ENCODE peak calls at places on chromosomes 1 and 21, in seven cellular contexts. Q is activated naive CD4-positive, alpha-beta T cell treated with anti-CD3 and anti-CD28 coated beads, Interleukin-2, amount 10 ng/mL, durations not matched to agents 7 days and 5 days; S is nucleus accumbens; P is left lung; M is MCF 10A; C is CD4-positive, alpha-beta memory T cell; D is Daoy. V is an unnamed sample.

GRCh38 chr1:22625262-22625925 is 11.0 kb upstream of the C1QA start:
- DNase-seq in Q (no peak), S (no peak), P (no peak), M (peak), C (no peak), D (peak), V (no peak)

GRCh38 chr1:232880354-232880753 is 70.1 kb upstream of the NTPCR start:
- DNase-seq in Q (peak), S (no peak), P (no peak), M (peak), C (no peak), D (peak), V (peak)

GRCh38 chr21:36847189-36847588 is 119.3 kb downstream of the HLCS start:
- DNase-seq in Q (no peak), S (no peak), P (no peak), M (peak), C (no peak), D (peak), V (no peak)

GRCh38 chr1:203649551-203650011 is 22.9 kb downstream of the ATP2B4 start:
- DNase-seq in Q (peak), S (no peak), P (no peak), M (peak), C (peak), D (no peak), V (no peak)

GRCh38 chr1:182795563-182796228 is 6.1 kb downstream of the NPL start:
- DNase-seq in Q (no peak), S (no peak), P (no peak), M (no peak), C (no peak), D (no peak), V (no peak)

GRCh38 chr1:45328680-45329079 is 2.0 kb downstream of the HPDL start:
- DNase-seq in Q (no peak), S (no peak), P (no peak), M (no peak), C (no peak), D (no peak), V (no peak)

GRCh38 chr1:115118086-115118485 is 28.8 kb upstream of the TSPAN2 start:
- DNase-seq in Q (no peak), S (no peak), P (no peak), M (no peak), C (no peak), D (no peak), V (no peak)

GRCh38 chr1:180636138-180636537 is 4.3 kb downstream of the XPR1 start:
- DNase-seq in Q (no peak), S (no peak), P (no peak), M (peak), C (no peak), D (no peak), V (no peak)

GRCh38 chr1:42730988-42731387 is 9.0 kb downstream of the CLDN19 start:
- DNase-seq in Q (peak), S (no peak), P (no peak), M (peak), C (no peak), D (no peak), V (no peak)

GRCh38 chr1:68141801-68142440 is 90.4 kb downstream of the WLS start:
- DNase-seq in Q (no peak), S (no peak), P (no peak), M (no peak), C (no peak), D (peak), V (no peak)

GRCh38 chr21:27108228-27108627 is 141.3 kb upstream of the ADAMTS5 start:
- DNase-seq in Q (no peak), S (no peak), P (no peak), M (no peak), C (no peak), D (peak), V (no peak)

GRCh38 chr1:41474490-41475271 is 9.8 kb downstream of the EDN2 start:
- DNase-seq in Q (no peak), S (peak), P (no peak), M (no peak), C (no peak), D (peak), V (no peak)

GRCh38 chr1:25245809-25246599 is 1.2 kb downstream of the RSRP1 start:
- DNase-seq in Q (no peak), S (no peak), P (no peak), M (peak), C (no peak), D (no peak), V (no peak)

GRCh38 chr21:33552093-33552998 is 9.5 kb downstream of the SON start:
- DNase-seq in Q (no peak), S (no peak), P (no peak), M (no peak), C (peak), D (no peak), V (no peak)

GRCh38 chr1:89363638-89364536 is at the start of gene GBP6:
- DNase-seq in Q (no peak), S (no peak), P (no peak), M (peak), C (no peak), D (peak), V (no peak)

GRCh38 chr1:169260478-169260877 is 107.1 kb downstream of the NME7 start:
- DNase-seq in Q (no peak), S (no peak), P (no peak), M (no peak), C (no peak), D (no peak), V (no peak)

GRCh38 chr1:150836129-150836773 is 28.2 kb upstream of the CTSK start:
- DNase-seq in Q (no peak), S (no peak), P (no peak), M (no peak), C (no peak), D (no peak), V (no peak)

GRCh38 chr1:150661156-150661555 is 31.7 kb upstream of the ENSA start:
- DNase-seq in Q (no peak), S (no peak), P (no peak), M (peak), C (no peak), D (no peak), V (no peak)

GRCh38 chr1:112697781-112698201 is 9.1 kb downstream of the RHOC start:
- DNase-seq in Q (no peak), S (no peak), P (no peak), M (no peak), C (no peak), D (no peak), V (no peak)

GRCh38 chr1:33560680-33561079 is 88.2 kb downstream of the ZSCAN20 start:
- DNase-seq in Q (no peak), S (no peak), P (no peak), M (no peak), C (no peak), D (no peak), V (no peak)

GRCh38 chr1:78651247-78651646 is 1.6 kb downstream of the IFI44 start:
- DNase-seq in Q (peak), S (no peak), P (peak), M (no peak), C (peak), D (peak), V (no peak)

GRCh38 chr1:152917794-152918193 is 9.4 kb downstream of the IVL start:
- DNase-seq in Q (no peak), S (no peak), P (no peak), M (peak), C (no peak), D (no peak), V (no peak)

GRCh38 chr1:41533731-41534080 is 49.2 kb upstream of the EDN2 start:
- DNase-seq in Q (no peak), S (no peak), P (peak), M (no peak), C (peak), D (no peak), V (no peak)

GRCh38 chr1:118039170-118039569 is 109.6 kb downstream of the WDR3 start:
- DNase-seq in Q (no peak), S (no peak), P (no peak), M (no peak), C (no peak), D (no peak), V (no peak)

GRCh38 chr1:40307186-40307585 is 9.9 kb downstream of the COL9A2 start:
- DNase-seq in Q (no peak), S (no peak), P (no peak), M (no peak), C (no peak), D (no peak), V (no peak)

GRCh38 chr1:167614851-167615250 is 15.2 kb upstream of the RCSD1 start:
- DNase-seq in Q (no peak), S (no peak), P (no peak), M (no peak), C (no peak), D (no peak), V (no peak)

GRCh38 chr1:211912064-211912463 is 81.5 kb upstream of the LPGAT1 start:
- DNase-seq in Q (no peak), S (no peak), P (no peak), M (peak), C (no peak), D (no peak), V (no peak)

GRCh38 chr1:94617139-94617805 is 75.7 kb upstream of the F3 start:
- DNase-seq in Q (no peak), S (no peak), P (no peak), M (peak), C (no peak), D (peak), V (no peak)

GRCh38 chr1:151147132-151147503 is 687 bp upstream of the SEMA6C start:
- DNase-seq in Q (no peak), S (no peak), P (no peak), M (peak), C (no peak), D (no peak), V (no peak)

GRCh38 chr1:117826551-117827078 is 102.8 kb downstream of the GDAP2 start:
- DNase-seq in Q (no peak), S (no peak), P (no peak), M (peak), C (no peak), D (peak), V (no peak)

GRCh38 chr1:9294440-9294773 is 1.7 kb downstream of the SPSB1 start:
- DNase-seq in Q (no peak), S (no peak), P (no peak), M (peak), C (no peak), D (peak), V (no peak)

GRCh38 chr1:26530898-26531598 is 1.5 kb downstream of the RPS6KA1 start:
- DNase-seq in Q (no peak), S (no peak), P (peak), M (peak), C (no peak), D (peak), V (peak)

GRCh38 chr1:85801520-85801919 is 93.3 kb upstream of the ZNHIT6 start:
- DNase-seq in Q (no peak), S (no peak), P (no peak), M (no peak), C (no peak), D (no peak), V (no peak)

GRCh38 chr1:205662135-205662725 is 18.1 kb downstream of the SLC45A3 start:
- DNase-seq in Q (no peak), S (no peak), P (no peak), M (no peak), C (no peak), D (no peak), V (no peak)

GRCh38 chr1:163897401-163898169 is 575.8 kb downstream of the NUF2 start:
- DNase-seq in Q (no peak), S (no peak), P (no peak), M (no peak), C (no peak), D (no peak), V (no peak)

GRCh38 chr1:119827010-119827409 is 15.8 kb upstream of the REG4 start:
- DNase-seq in Q (no peak), S (no peak), P (no peak), M (peak), C (no peak), D (no peak), V (peak)

GRCh38 chr1:87134625-87135024 is 194.1 kb upstream of the LMO4 start:
- DNase-seq in Q (no peak), S (peak), P (no peak), M (no peak), C (no peak), D (no peak), V (no peak)

GRCh38 chr1:3431266-3431665 is 23.2 kb upstream of the ARHGEF16 start:
- DNase-seq in Q (no peak), S (no peak), P (peak), M (no peak), C (no peak), D (peak), V (no peak)

GRCh38 chr1:65958561-65959350 is 166.1 kb downstream of the PDE4B start:
- DNase-seq in Q (no peak), S (no peak), P (no peak), M (peak), C (no peak), D (peak), V (no peak)